ENCODE peak calls at places on chromosomes 11 and 22, in seven cellular contexts. A is GM19239; E is NCI-H1092; O is ELF-1; K is ovary; W is GM12865; R is effector memory CD4-positive, alpha-beta T cell. F is an unnamed sample.

GRCh38 chr11:126231725-126232459 is 20.3 kb downstream of the FAM118B start:
- DNase-seq in A (no peak), E (no peak), O (no peak), K (no peak), W (no peak), R (no peak), F (no peak)

GRCh38 chr22:19576460-19577421 is 52.5 kb upstream of the CLDN5 start:
- DNase-seq in A (peak; percentile 31), E (no peak), O (peak; percentile 67), K (no peak), W (peak; percentile 38), R (no peak), F (no peak)

GRCh38 chr22:21038405-21038804 is 6.0 kb upstream of the SLC7A4 start:
- DNase-seq in A (no peak), E (no peak), O (no peak), K (no peak), W (no peak), R (no peak), F (no peak)

GRCh38 chr11:131223198-131223975 is 147.0 kb upstream of the NTM start:
- DNase-seq in A (no peak), E (no peak), O (no peak), K (no peak), W (no peak), R (no peak), F (no peak)

GRCh38 chr11:86459682-86460460 is 85.2 kb downstream of the CCDC81 start:
- DNase-seq in A (no peak), E (peak; percentile 15), O (peak; percentile 45), K (peak; percentile 74), W (no peak), R (no peak), F (no peak)

GRCh38 chr22:27113211-27114030 is 456.0 kb downstream of the MIAT start:
- DNase-seq in A (no peak), E (no peak), O (peak; percentile 23), K (no peak), W (no peak), R (no peak), F (no peak)

GRCh38 chr11:32870676-32871075 is 21.9 kb upstream of the QSER1 start:
- DNase-seq in A (no peak), E (no peak), O (peak; percentile 49), K (no peak), W (peak; percentile 24), R (no peak), F (peak; percentile 8)

GRCh38 chr11:122149232-122149631 is 33.2 kb upstream of the BLID start:
- DNase-seq in A (no peak), E (no peak), O (no peak), K (no peak), W (no peak), R (no peak), F (no peak)

GRCh38 chr22:50057868-50058311 is at the start of gene TTLL8:
- DNase-seq in A (no peak), E (no peak), O (no peak), K (no peak), W (no peak), R (no peak), F (no peak)

GRCh38 chr11:103380031-103380430 is 270.8 kb downstream of the DYNC2H1 start:
- DNase-seq in A (no peak), E (no peak), O (no peak), K (no peak), W (no peak), R (no peak), F (no peak)

GRCh38 chr11:28343304-28344233 is 235.4 kb downstream of the METTL15 start:
- DNase-seq in A (no peak), E (no peak), O (peak; percentile 8), K (no peak), W (no peak), R (no peak), F (no peak)

GRCh38 chr11:82902086-82902485 is 550 bp downstream of the DDIAS start:
- DNase-seq in A (no peak), E (no peak), O (peak; percentile 11), K (no peak), W (no peak), R (no peak), F (no peak)

GRCh38 chr22:30869996-30870395 is 98.6 kb downstream of the MORC2 start:
- DNase-seq in A (no peak), E (no peak), O (no peak), K (no peak), W (no peak), R (no peak), F (no peak)

GRCh38 chr11:119583585-119583984 is 145.4 kb downstream of the NECTIN1 start:
- DNase-seq in A (no peak), E (no peak), O (no peak), K (no peak), W (no peak), R (no peak), F (no peak)

GRCh38 chr11:123356539-123356938 is 73.5 kb upstream of the GRAMD1B start:
- DNase-seq in A (no peak), E (no peak), O (no peak), K (no peak), W (no peak), R (no peak), F (no peak)

GRCh38 chr11:77580712-77581337 is 8.9 kb upstream of the AQP11 start:
- DNase-seq in A (no peak), E (peak; percentile 5), O (no peak), K (no peak), W (no peak), R (no peak), F (no peak)

GRCh38 chr11:68763926-68764657 is 12.8 kb upstream of the TESMIN start:
- DNase-seq in A (no peak), E (no peak), O (peak; percentile 41), K (no peak), W (no peak), R (no peak), F (no peak)

GRCh38 chr11:6249822-6250555 is 9.6 kb upstream of the CCKBR start:
- DNase-seq in A (no peak), E (no peak), O (peak; percentile 61), K (peak; percentile 40), W (no peak), R (no peak), F (no peak)

GRCh38 chr22:47166446-47167016 is 404.1 kb downstream of the TBC1D22A start:
- DNase-seq in A (no peak), E (no peak), O (no peak), K (peak; percentile 0), W (no peak), R (no peak), F (no peak)

GRCh38 chr11:107179829-107180228 is 161.6 kb upstream of the GUCY1A2 start:
- DNase-seq in A (no peak), E (no peak), O (no peak), K (no peak), W (no peak), R (no peak), F (no peak)

GRCh38 chr11:102829671-102830070 is 13.7 kb downstream of the MMP3 start:
- DNase-seq in A (no peak), E (no peak), O (no peak), K (no peak), W (no peak), R (no peak), F (no peak)

GRCh38 chr11:69909561-69910518 is 90.6 kb upstream of the FGF3 start:
- DNase-seq in A (no peak), E (no peak), O (no peak), K (no peak), W (peak; percentile 11), R (no peak), F (no peak)